ENCODE peak calls at places on chromosome 21, in six cellular contexts. G is tibial artery, Y is tibial nerve, C is adipocyte, F is stomach, W is PC-9. R is an unnamed sample.
A peak's percentile ranks its signal among the peaks of the same experiment; 100 is the strongest.

GRCh38 chr21:44687671-44688070 is 5.7 kb upstream of the KRTAP12-1 start:
- DNase-seq in G (no peak), Y (no peak), C (no peak), F (no peak), W (no peak), R (no peak)

GRCh38 chr21:46422636-46423241 is 36.0 kb upstream of the DIP2A start:
- DNase-seq in G (no peak), Y (no peak), C (no peak), F (no peak), W (no peak), R (no peak)

GRCh38 chr21:33078907-33079582 is 9.1 kb downstream of the OLIG1 start:
- DNase-seq in G (no peak), Y (no peak), C (no peak), F (no peak), W (peak; percentile 42), R (no peak)

GRCh38 chr21:39696620-39697019 is 48.4 kb upstream of the IGSF5 start:
- DNase-seq in G (no peak), Y (no peak), C (no peak), F (no peak), W (no peak), R (no peak)

GRCh38 chr21:32322103-32322502 is 23.4 kb downstream of the MRAP start:
- DNase-seq in G (no peak), Y (no peak), C (no peak), F (no peak), W (no peak), R (no peak)

GRCh38 chr21:26057488-26058170 is 112.9 kb downstream of the APP start:
- DNase-seq in G (no peak), Y (no peak), C (no peak), F (no peak), W (no peak), R (no peak)

GRCh38 chr21:45033791-45034555 is 40.4 kb upstream of the ADARB1 start:
- DNase-seq in G (peak; percentile 74), Y (no peak), C (peak; percentile 85), F (no peak), W (no peak), R (no peak)

GRCh38 chr21:44378646-44379581 is 25.5 kb downstream of the TRPM2 start:
- DNase-seq in G (no peak), Y (no peak), C (no peak), F (no peak), W (no peak), R (no peak)

GRCh38 chr21:32382108-32382601 is 10.7 kb downstream of the URB1 start:
- DNase-seq in G (no peak), Y (no peak), C (peak; percentile 60), F (no peak), W (no peak), R (no peak)

GRCh38 chr21:9837946-9838801 is 683.2 kb upstream of the TPTE start:
- DNase-seq in G (no peak), Y (no peak), C (no peak), F (no peak), W (no peak), R (no peak)

GRCh38 chr21:44337941-44338895 is 972 bp downstream of the CFAP410 start:
- DNase-seq in G (peak; percentile 71), Y (peak; percentile 57), C (peak; percentile 66), F (peak; percentile 66), W (peak; percentile 71), R (peak; percentile 25)

GRCh38 chr21:44425307-44425894 is 29.9 kb upstream of the LRRC3 start:
- DNase-seq in G (no peak), Y (peak; percentile 9), C (no peak), F (no peak), W (no peak), R (no peak)

GRCh38 chr21:43815107-43815742 is 25.8 kb downstream of the RRP1 start:
- DNase-seq in G (no peak), Y (no peak), C (no peak), F (no peak), W (no peak), R (no peak)

GRCh38 chr21:32653326-32653901 is 41.2 kb upstream of the CFAP298 start:
- DNase-seq in G (no peak), Y (no peak), C (peak; percentile 34), F (no peak), W (no peak), R (no peak)

DNA sequence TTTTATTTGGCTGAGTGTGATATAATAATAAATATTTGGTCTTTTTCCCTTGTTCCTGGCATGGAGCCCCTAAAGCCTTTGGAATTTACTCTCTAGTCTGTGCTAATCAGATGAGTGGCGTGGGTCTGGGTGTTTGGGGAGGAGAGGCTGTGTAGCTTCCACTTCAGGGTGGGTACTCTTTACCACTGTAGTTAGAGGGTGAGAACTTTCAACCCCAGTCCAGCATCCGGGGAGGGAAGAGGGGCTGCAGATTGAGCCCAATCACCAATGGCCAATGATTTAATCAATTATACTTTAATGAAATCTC is 20.0 kb downstream of the USP25 start:
- DNase-seq in G (no peak), Y (no peak), C (no peak), F (no peak), W (no peak), R (no peak)
- H3K9me3 ChIP-seq in G (no peaks in the 10 kb centered on the region), Y (no peaks in the 10 kb centered on the region), C (no peaks in the 10 kb centered on the region), F (no peaks in the 10 kb centered on the region), W (no peaks in the 10 kb centered on the region), R (no peaks in the 10 kb centered on the region)

GRCh38 chr21:22961248-22961647 is 1963.0 kb downstream of the NCAM2 start:
- DNase-seq in G (no peak), Y (no peak), C (no peak), F (no peak), W (no peak), R (no peak)
- H3K9me3 ChIP-seq in G (no peaks in the 10 kb centered on the region), Y (no peaks in the 10 kb centered on the region), C (no peaks in the 10 kb centered on the region), F (peaks cover 16% of the 10 kb centered on the region), W (no peaks in the 10 kb centered on the region), R (no peaks in the 10 kb centered on the region)

DNA sequence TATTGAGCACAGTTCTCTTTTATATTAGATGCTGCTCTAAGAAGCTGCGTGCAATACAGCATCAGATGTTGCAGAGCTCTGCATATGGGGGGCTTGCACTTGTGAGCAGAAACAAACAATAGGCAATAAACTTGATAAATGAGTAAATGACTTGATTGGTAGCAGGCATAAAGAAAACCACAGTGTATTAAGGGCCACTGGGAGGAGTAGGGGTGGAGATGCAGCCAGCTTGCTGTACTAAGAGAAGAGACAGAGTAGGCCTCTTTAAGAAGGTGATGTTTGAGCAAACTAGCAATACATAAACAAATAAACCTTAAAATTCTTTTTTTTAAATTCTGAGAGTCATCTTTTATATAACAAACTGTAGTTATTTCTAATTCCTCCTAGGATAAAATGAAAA is 598.5 kb upstream of the ADAMTS5 start:
- DNase-seq in G (no peak), Y (no peak), C (no peak), F (no peak), W (no peak), R (no peak)
- H3K9me3 ChIP-seq in G (no peaks in the 10 kb centered on the region), Y (no peaks in the 10 kb centered on the region), C (no peaks in the 10 kb centered on the region), F (no peaks in the 10 kb centered on the region), W (no peaks in the 10 kb centered on the region), R (no peaks in the 10 kb centered on the region)

GRCh38 chr21:41929248-41929647 is 24.6 kb downstream of the C2CD2 start:
- DNase-seq in G (no peak), Y (no peak), C (no peak), F (no peak), W (no peak), R (no peak)
- H3K9me3 ChIP-seq in G (no peaks in the 10 kb centered on the region), Y (no peaks in the 10 kb centered on the region), C (no peaks in the 10 kb centered on the region), F (no peaks in the 10 kb centered on the region), W (no peaks in the 10 kb centered on the region), R (no peaks in the 10 kb centered on the region)

GRCh38 chr21:16071082-16071481 is 341.3 kb downstream of the USP25 start:
- DNase-seq in G (no peak), Y (no peak), C (peak; percentile 55), F (no peak), W (no peak), R (no peak)
- H3K9me3 ChIP-seq in G (no peaks in the 10 kb centered on the region), Y (no peaks in the 10 kb centered on the region), C (no peaks in the 10 kb centered on the region), F (no peaks in the 10 kb centered on the region), W (no peaks in the 10 kb centered on the region), R (no peaks in the 10 kb centered on the region)

DNA sequence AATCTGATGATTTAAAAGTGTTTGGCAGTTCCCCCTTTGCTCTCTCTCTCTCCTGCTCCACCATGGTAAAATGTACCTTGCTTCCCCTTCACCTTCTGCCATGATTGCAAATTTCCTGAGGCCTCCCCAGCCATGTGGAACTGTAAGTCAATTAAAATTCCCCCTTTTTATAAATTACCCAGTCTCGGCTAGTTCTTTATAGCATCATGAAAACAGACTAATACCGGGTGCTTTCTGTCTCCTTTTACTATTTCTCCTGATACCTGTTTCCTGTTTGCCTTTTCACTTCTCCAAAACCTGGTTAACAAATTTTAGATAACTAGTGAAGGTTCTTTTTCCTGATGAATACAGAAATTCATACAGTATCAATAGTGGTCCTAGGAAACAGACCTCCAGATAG is 1670.3 kb downstream of the MRPL39 start:
- DNase-seq in G (no peak), Y (no peak), C (no peak), F (no peak), W (no peak), R (no peak)
- H3K9me3 ChIP-seq in G (no peaks in the 10 kb centered on the region), Y (no peaks in the 10 kb centered on the region), C (no peaks in the 10 kb centered on the region), F (no peaks in the 10 kb centered on the region), W (no peaks in the 10 kb centered on the region), R (no peaks in the 10 kb centered on the region)

GRCh38 chr21:40714516-40714915 is 132.4 kb downstream of the DSCAM start:
- DNase-seq in G (no peak), Y (no peak), C (peak; percentile 38), F (no peak), W (no peak), R (no peak)
- H3K9me3 ChIP-seq in G (no peaks in the 10 kb centered on the region), Y (no peaks in the 10 kb centered on the region), C (no peaks in the 10 kb centered on the region), F (no peaks in the 10 kb centered on the region), W (no peaks in the 10 kb centered on the region), R (no peaks in the 10 kb centered on the region)

GRCh38 chr21:28602581-28602980 is 390.1 kb downstream of the LTN1 start:
- DNase-seq in G (no peak), Y (no peak), C (no peak), F (no peak), W (no peak), R (no peak)
- H3K9me3 ChIP-seq in G (peaks cover 7% of the 10 kb centered on the region), Y (peaks cover 22% of the 10 kb centered on the region), C (peaks cover 9% of the 10 kb centered on the region), F (peaks cover 15% of the 10 kb centered on the region), W (no peaks in the 10 kb centered on the region), R (no peaks in the 10 kb centered on the region)

GRCh38 chr21:22189278-22189677 is 1191.1 kb downstream of the NCAM2 start:
- DNase-seq in G (no peak), Y (no peak), C (no peak), F (no peak), W (no peak), R (no peak)
- H3K9me3 ChIP-seq in G (no peaks in the 10 kb centered on the region), Y (no peaks in the 10 kb centered on the region), C (no peaks in the 10 kb centered on the region), F (peaks cover 18% of the 10 kb centered on the region), W (no peaks in the 10 kb centered on the region), R (no peaks in the 10 kb centered on the region)

DNA sequence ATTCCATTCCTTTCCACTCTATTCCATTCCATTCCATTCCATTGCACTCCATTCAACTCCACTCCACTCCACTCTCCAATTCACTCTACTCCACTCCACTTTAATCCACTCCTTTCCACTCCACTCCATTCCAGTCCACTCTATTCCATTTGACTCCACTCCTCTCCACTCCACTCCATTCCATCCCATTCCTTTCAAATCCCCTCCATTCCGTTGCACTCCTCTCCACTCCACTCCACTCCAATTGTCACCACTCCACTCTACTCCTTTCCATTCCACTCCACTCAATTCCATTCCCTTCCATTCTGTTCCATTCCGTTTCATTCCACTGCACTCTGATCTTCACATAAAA is 2563.7 kb upstream of the TPTE start:
- DNase-seq in G (no peak), Y (no peak), C (no peak), F (no peak), W (no peak), R (no peak)
- H3K9me3 ChIP-seq in G (peaks cover 80% of the 10 kb centered on the region), Y (peaks cover 96% of the 10 kb centered on the region), C (peaks cover 70% of the 10 kb centered on the region), F (no peaks in the 10 kb centered on the region), W (peaks cover 13% of the 10 kb centered on the region), R (peaks cover 35% of the 10 kb centered on the region)

R was measured in T-helper 17 cell.